ENCODE peak calls at places on chromosome 5, in six cellular contexts. I, B, K, S, Y and Z are unnamed samples.
A peak's percentile ranks its signal among the peaks of the same experiment; 100 is the strongest.

GRCh38 chr5:36740259-36740898 is 134.0 kb downstream of the SLC1A3 start:
- DNase-seq in I (no peak), B (no peak), K (no peak), S (no peak), Y (peak; percentile 53), Z (no peak)

GRCh38 chr5:61198606-61199005 is 36.3 kb upstream of the SMIM15 start:
- DNase-seq in I (no peak), B (no peak), K (no peak), S (no peak), Y (no peak), Z (no peak)

GRCh38 chr5:145483211-145483610 is 351.9 kb downstream of the PRELID2 start:
- DNase-seq in I (no peak), B (no peak), K (no peak), S (no peak), Y (peak; percentile 74), Z (no peak)

GRCh38 chr5:176748967-176749935 is 61.1 kb upstream of the UNC5A start:
- DNase-seq in I (no peak), B (peak; percentile 32), K (no peak), S (peak; percentile 29), Y (no peak), Z (no peak)

GRCh38 chr5:56640763-56641406 is 174.5 kb upstream of the MAP3K1 start:
- DNase-seq in I (peak; percentile 54), B (no peak), K (peak; percentile 56), S (peak; percentile 79), Y (no peak), Z (no peak)

GRCh38 chr5:87020099-87020934 is 247.4 kb upstream of the RASA1 start:
- DNase-seq in I (peak; percentile 60), B (no peak), K (peak; percentile 37), S (no peak), Y (peak; percentile 9), Z (peak; percentile 4)

GRCh38 chr5:161851691-161852299 is 3.9 kb downstream of the GABRA1 start:
- DNase-seq in I (no peak), B (no peak), K (no peak), S (no peak), Y (no peak), Z (no peak)

GRCh38 chr5:170552486-170553122 is 48.8 kb downstream of the KCNIP1 start:
- DNase-seq in I (peak; percentile 58), B (peak; percentile 62), K (peak; percentile 62), S (no peak), Y (peak; percentile 95), Z (peak; percentile 74)

GRCh38 chr5:141992349-141992963 is 20.4 kb downstream of the GNPDA1 start:
- DNase-seq in I (peak; percentile 85), B (peak; percentile 78), K (peak; percentile 79), S (no peak), Y (peak; percentile 43), Z (no peak)

GRCh38 chr5:54756796-54757402 is 228.5 kb downstream of the ESM1 start:
- DNase-seq in I (no peak), B (no peak), K (no peak), S (no peak), Y (peak; percentile 48), Z (no peak)

GRCh38 chr5:150487199-150488061 is 20.5 kb upstream of the NDST1 start:
- DNase-seq in I (no peak), B (no peak), K (peak; percentile 46), S (no peak), Y (no peak), Z (peak; percentile 63)

GRCh38 chr5:89934069-89934468 is 475.5 kb downstream of the CETN3 start:
- DNase-seq in I (no peak), B (no peak), K (no peak), S (no peak), Y (no peak), Z (no peak)

GRCh38 chr5:176365663-176366574 is 632 bp downstream of the ARL10 start:
- DNase-seq in I (peak; percentile 35), B (no peak), K (peak; percentile 32), S (peak; percentile 86), Y (peak; percentile 72), Z (no peak)

GRCh38 chr5:55234171-55234700 is 828 bp upstream of the CCNO start:
- DNase-seq in I (no peak), B (no peak), K (peak; percentile 83), S (no peak), Y (peak; percentile 25), Z (no peak)

GRCh38 chr5:115428248-115428647 is 116.3 kb downstream of the FEM1C start:
- DNase-seq in I (no peak), B (no peak), K (no peak), S (no peak), Y (no peak), Z (no peak)

GRCh38 chr5:850511-851006 is at the start of gene ZDHHC11:
- DNase-seq in I (peak; percentile 17), B (no peak), K (no peak), S (peak; percentile 92), Y (no peak), Z (no peak)

GRCh38 chr5:127312131-127312530 is 21.5 kb downstream of the MEGF10 start:
- DNase-seq in I (no peak), B (no peak), K (peak; percentile 46), S (no peak), Y (no peak), Z (no peak)

GRCh38 chr5:176886336-176887251 is 12.6 kb downstream of the HK3 start:
- DNase-seq in I (no peak), B (no peak), K (no peak), S (peak; percentile 42), Y (no peak), Z (no peak)

GRCh38 chr5:146703499-146703898 is 175.1 kb downstream of the PPP2R2B start:
- DNase-seq in I (no peak), B (no peak), K (no peak), S (no peak), Y (peak; percentile 73), Z (no peak)

GRCh38 chr5:10485142-10485795 is 43.6 kb downstream of the ROPN1L start:
- DNase-seq in I (peak; percentile 57), B (peak; percentile 87), K (no peak), S (no peak), Y (peak; percentile 99), Z (peak; percentile 14)

GRCh38 chr5:7317751-7318150 is 78.2 kb upstream of the ADCY2 start:
- DNase-seq in I (no peak), B (no peak), K (no peak), S (no peak), Y (peak; percentile 68), Z (no peak)

GRCh38 chr5:132058646-132059042 is 1.8 kb upstream of the IL3 start:
- DNase-seq in I (no peak), B (peak; percentile 53), K (no peak), S (no peak), Y (no peak), Z (no peak)

DNA sequence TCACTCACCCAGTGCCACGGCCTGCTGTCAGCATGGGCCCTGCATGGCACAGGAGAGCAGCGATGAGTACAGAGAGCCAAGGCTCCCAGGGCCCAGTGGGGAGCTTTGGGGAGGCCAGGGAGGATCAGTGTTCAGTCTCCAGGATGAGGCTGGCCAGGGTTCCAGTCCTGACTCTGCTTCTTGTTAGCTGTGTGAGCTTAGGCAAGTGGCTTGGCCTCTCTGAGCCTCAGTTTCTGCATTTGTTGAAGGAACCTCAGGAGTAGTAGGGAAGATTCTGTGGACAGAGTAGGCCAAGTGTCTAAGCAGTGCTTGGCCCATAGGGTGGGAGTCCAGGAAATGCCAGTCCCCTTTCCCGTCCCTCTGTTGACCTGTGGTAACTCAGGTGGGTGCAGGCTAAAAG is 39.5 kb downstream of the ERGIC1 start:
- DNase-seq in I (no peak), B (no peak), K (no peak), S (no peak), Y (no peak), Z (no peak)
- H3K4me3 ChIP-seq in I (no peak overlapping the region), B (no peak overlapping the region), K (no peak overlapping the region), S (no peak overlapping the region), Y (no peak overlapping the region), Z (no peak overlapping the region)

GRCh38 chr5:19928556-19929421 is 59.2 kb downstream of the CDH18 start:
- DNase-seq in I (no peak), B (no peak), K (no peak), S (no peak), Y (peak; percentile 92), Z (no peak)
- H3K27ac ChIP-seq in I (no peak overlapping the region), B (no peak overlapping the region), K (no peak overlapping the region), S (no peak overlapping the region), Y (peak overlapping the region; percentile 54), Z (no peak overlapping the region)

GRCh38 chr5:95241635-95242034 is 43.3 kb downstream of the MCTP1 start:
- DNase-seq in I (no peak), B (no peak), K (no peak), S (no peak), Y (peak; percentile 19), Z (no peak)
- H3K4me3 ChIP-seq in I (no peak overlapping the region), B (no peak overlapping the region), K (no peak overlapping the region), S (no peak overlapping the region), Y (no peak overlapping the region), Z (no peak overlapping the region)

DNA sequence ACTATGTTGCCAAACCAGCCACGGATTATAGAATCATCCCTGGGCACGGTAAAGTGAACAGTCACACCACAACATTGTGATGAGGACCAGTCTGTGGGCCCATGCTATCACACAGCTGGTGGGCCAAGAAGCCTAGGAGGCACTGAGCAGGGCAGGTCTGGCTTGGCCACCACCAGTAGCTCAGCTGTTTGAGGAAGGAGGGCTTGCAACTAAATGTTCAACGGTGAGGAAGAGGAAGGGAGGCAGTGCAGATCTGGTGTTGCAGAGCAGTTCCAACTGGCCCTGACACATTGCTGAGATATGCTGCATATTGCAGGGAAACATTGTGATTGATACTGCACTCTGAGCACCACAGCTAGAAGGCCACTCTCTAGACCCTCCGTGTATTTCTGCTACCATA is 77.9 kb upstream of the ATG10 start:
- DNase-seq in I (no peak), B (no peak), K (no peak), S (no peak), Y (no peak), Z (no peak)
- H3K27ac ChIP-seq in I (no peak overlapping the region), B (no peak overlapping the region), K (no peak overlapping the region), S (no peak overlapping the region), Y (no peak overlapping the region), Z (no peak overlapping the region)

GRCh38 chr5:106985174-106985573 is 685.6 kb downstream of the EFNA5 start:
- DNase-seq in I (no peak), B (no peak), K (no peak), S (no peak), Y (no peak), Z (no peak)
- H3K4me3 ChIP-seq in I (no peak overlapping the region), B (no peak overlapping the region), K (no peak overlapping the region), S (no peak overlapping the region), Y (no peak overlapping the region), Z (no peak overlapping the region)

DNA sequence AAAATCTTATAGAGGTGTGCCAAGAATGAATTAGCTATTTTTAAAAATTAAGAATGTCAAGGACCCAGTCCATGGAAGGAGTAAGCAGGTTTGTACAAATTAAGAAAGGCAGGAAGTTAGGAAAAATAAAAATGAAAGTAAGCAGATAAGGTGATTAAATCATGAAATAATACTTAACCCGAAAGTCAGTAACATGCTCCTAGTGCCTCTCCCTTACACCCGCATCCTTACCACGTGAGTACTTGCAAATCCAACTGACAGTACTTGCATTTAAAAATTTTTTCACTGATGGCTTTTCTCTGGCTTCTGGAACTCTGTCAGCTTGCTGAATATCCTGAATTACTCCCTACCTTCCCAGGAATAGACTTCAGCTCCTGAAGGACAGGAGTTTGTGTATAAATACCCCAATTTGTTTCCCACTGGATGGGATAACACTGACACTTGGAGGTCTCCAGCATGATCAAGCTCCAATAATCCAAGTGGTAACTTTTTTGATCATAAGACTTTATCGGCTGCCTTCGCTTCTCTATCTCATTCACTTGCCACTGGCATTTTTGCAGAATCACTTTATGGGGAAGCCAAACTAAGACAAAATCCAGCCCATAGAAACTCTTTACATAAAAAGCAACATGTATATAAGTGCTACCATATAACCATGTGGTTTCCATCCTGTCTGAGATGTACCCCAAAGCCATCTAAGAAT is 41.6 kb upstream of the RICTOR start:
- DNase-seq in I (no peak), B (no peak), K (no peak), S (no peak), Y (no peak), Z (no peak)
- H3K27ac ChIP-seq in I (no peak overlapping the region), B (no peak overlapping the region), K (no peak overlapping the region), S (no peak overlapping the region), Y (no peak overlapping the region), Z (no peak overlapping the region)